ENCODE peak calls at places on chromosomes 16 and 17, in ten cellular contexts. H is heart right ventricle; E is pancreas; V is left ventricle myocardium inferior; U is stimulated activated CD4-positive, alpha-beta T cell treated with anti-CD3 and anti-CD28 coated beads, Interleukin-2, amount 100 ng/mL, for 48 hours; L is kidney tubule cell; X is T-helper 2 cell; J is NCI-H524 treated with DMSO at 0.1 percent for 48 hours; W is neural crest cell; Y is NCI-H774. R is an unnamed sample.

GRCh38 chr16:74743668-74744299 is 30.8 kb downstream of the FA2H start:
- DNase-seq in H (no peak), E (peak), V (no peak), U (no peak), L (peak), X (no peak), J (no peak), W (no peak), Y (no peak), R (peak)

GRCh38 chr17:53722407-53722806 is 100.3 kb upstream of the KIF2B start:
- DNase-seq in H (no peak), E (no peak), V (no peak), U (no peak), L (peak), X (no peak), J (no peak), W (no peak), Y (no peak), R (peak)

GRCh38 chr16:85571813-85572619 is 41.1 kb upstream of the GSE1 start:
- DNase-seq in H (no peak), E (no peak), V (no peak), U (no peak), L (no peak), X (no peak), J (no peak), W (no peak), Y (no peak), R (no peak)

GRCh38 chr16:68417711-68418301 is 30.5 kb downstream of the SMPD3 start:
- DNase-seq in H (peak), E (peak), V (no peak), U (peak), L (peak), X (peak), J (no peak), W (no peak), Y (peak), R (no peak)

GRCh38 chr16:65064131-65064530 is 57.7 kb downstream of the CDH11 start:
- DNase-seq in H (no peak), E (no peak), V (no peak), U (no peak), L (no peak), X (no peak), J (no peak), W (no peak), Y (no peak), R (no peak)

GRCh38 chr17:40458001-40458791 is 14.9 kb downstream of the IGFBP4 start:
- DNase-seq in H (peak), E (peak), V (no peak), U (no peak), L (peak), X (no peak), J (no peak), W (no peak), Y (no peak), R (no peak)

GRCh38 chr17:43907425-43907981 is at the start of gene MPP2:
- DNase-seq in H (peak), E (peak), V (peak), U (peak), L (peak), X (peak), J (peak), W (peak), Y (peak), R (no peak)

GRCh38 chr17:74935585-74936469 is at the start of gene OTOP3:
- DNase-seq in H (no peak), E (no peak), V (no peak), U (no peak), L (no peak), X (no peak), J (peak), W (no peak), Y (peak), R (no peak)

GRCh38 chr16:79898703-79899102 is 298.2 kb upstream of the MAF start:
- DNase-seq in H (no peak), E (no peak), V (no peak), U (no peak), L (no peak), X (no peak), J (no peak), W (no peak), Y (no peak), R (no peak)

GRCh38 chr16:68404736-68405345 is 43.5 kb downstream of the SMPD3 start:
- DNase-seq in H (no peak), E (no peak), V (no peak), U (no peak), L (no peak), X (no peak), J (no peak), W (no peak), Y (no peak), R (no peak)

GRCh38 chr16:67396159-67396774 is 3.0 kb upstream of the TPPP3 start:
- DNase-seq in H (peak), E (peak), V (peak), U (no peak), L (peak), X (no peak), J (peak), W (peak), Y (peak), R (peak)

GRCh38 chr17:17511971-17512858 is 16.0 kb upstream of the RASD1 start:
- DNase-seq in H (no peak), E (peak), V (peak), U (no peak), L (peak), X (no peak), J (no peak), W (no peak), Y (no peak), R (peak)

GRCh38 chr16:85029413-85029794 is 1.8 kb downstream of the KIAA0513 start:
- DNase-seq in H (no peak), E (peak), V (no peak), U (peak), L (peak), X (peak), J (no peak), W (no peak), Y (no peak), R (peak)

GRCh38 chr17:78089557-78090281 is 38.8 kb downstream of the TMC6 start:
- DNase-seq in H (no peak), E (no peak), V (no peak), U (no peak), L (no peak), X (no peak), J (no peak), W (no peak), Y (no peak), R (no peak)

GRCh38 chr16:76729525-76729924 is 452.3 kb downstream of the CNTNAP4 start:
- DNase-seq in H (no peak), E (no peak), V (no peak), U (no peak), L (peak), X (no peak), J (no peak), W (no peak), Y (no peak), R (no peak)

GRCh38 chr16:14334366-14335105 is 263.4 kb downstream of the MRTFB start:
- DNase-seq in H (no peak), E (no peak), V (no peak), U (no peak), L (peak), X (no peak), J (no peak), W (no peak), Y (no peak), R (no peak)

R was measured in ACHN.